ENCODE peak calls at places on chromosome 5, in five cellular contexts. K is mesenteric fat pad, A is midbrain, B is EL, N is SK-N-SH. I is an unnamed sample.

GRCh38 chr5:142769793-142770649 is at the start of gene ARHGAP26:
- DNase-seq in K (peak), A (peak), B (peak), N (peak), I (peak)

GRCh38 chr5:33441241-33441844 is 578 bp downstream of the TARS1 start:
- DNase-seq in K (no peak), A (peak), B (peak), N (peak), I (peak)

GRCh38 chr5:102922839-102923477 is 167.9 kb downstream of the PAM start:
- DNase-seq in K (no peak), A (no peak), B (no peak), N (peak), I (peak)

GRCh38 chr5:142206801-142207200 is 98.2 kb downstream of the NDFIP1 start:
- DNase-seq in K (no peak), A (no peak), B (no peak), N (no peak), I (peak)

GRCh38 chr5:135979510-135979909 is 24.7 kb upstream of the LECT2 start:
- DNase-seq in K (no peak), A (no peak), B (peak), N (no peak), I (no peak)

GRCh38 chr5:143972068-143972467 is 160.1 kb downstream of the HMHB1 start:
- DNase-seq in K (no peak), A (no peak), B (no peak), N (no peak), I (no peak)

GRCh38 chr5:173554989-173555705 is 61.3 kb downstream of the BOD1 start:
- DNase-seq in K (no peak), A (peak), B (no peak), N (peak), I (no peak)

GRCh38 chr5:169097374-169097831 is 203.5 kb downstream of the SLIT3 start:
- DNase-seq in K (no peak), A (no peak), B (peak), N (no peak), I (no peak)

GRCh38 chr5:89053547-89053946 is 170.6 kb upstream of the MEF2C start:
- DNase-seq in K (no peak), A (no peak), B (no peak), N (no peak), I (no peak)

GRCh38 chr5:369151-369939 is 47.8 kb downstream of the AHRR start:
- DNase-seq in K (peak), A (no peak), B (peak), N (no peak), I (no peak)

GRCh38 chr5:55151923-55152842 is 7.8 kb upstream of the GPX8 start:
- DNase-seq in K (no peak), A (no peak), B (peak), N (no peak), I (no peak)

GRCh38 chr5:43772601-43773031 is 169.6 kb downstream of the NNT start:
- DNase-seq in K (no peak), A (no peak), B (peak), N (no peak), I (no peak)

GRCh38 chr5:157602505-157602904 is 26.9 kb upstream of the ADAM19 start:
- DNase-seq in K (no peak), A (no peak), B (peak), N (no peak), I (no peak)